ENCODE peak calls at places on chromosomes 3 and 15, in eight cellular contexts. J is heart left ventricle, Y is NCI-H345, O is KG1, C is NCI-H2171, T is left lung, H is activated gamma-delta T cell treated with Interleukin-2 at 50 U/mL for 16 hours, B is ELF-1. A is an unnamed sample.

GRCh38 chr15:68383161-68384074 is 48.5 kb downstream of the ITGA11 start:
- DNase-seq in O (no peak), C (peak), T (peak), Y (peak), J (peak), B (no peak), H (peak), A (peak)

GRCh38 chr3:111352585-111352984 is 189.4 kb upstream of the CD96 start:
- DNase-seq in H (no peak), T (no peak), C (no peak), O (no peak), B (no peak), Y (no peak), J (no peak), A (no peak)

GRCh38 chr3:25483456-25483855 is 55.4 kb downstream of the RARB start:
- DNase-seq in J (no peak), C (no peak), B (no peak), T (no peak), O (no peak), Y (no peak), H (no peak), A (no peak)

GRCh38 chr15:54304321-54304720 is 326.1 kb downstream of the UNC13C start:
- DNase-seq in Y (no peak), C (no peak), J (no peak), O (no peak), T (no peak), H (no peak), B (no peak), A (no peak)

GRCh38 chr15:96181873-96182301 is 148.6 kb upstream of the NR2F2 start:
- DNase-seq in B (no peak), O (no peak), T (peak), C (no peak), J (peak), H (no peak), Y (no peak), A (no peak)

GRCh38 chr3:58521002-58521670 is 15.9 kb downstream of the ACOX2 start:
- DNase-seq in J (no peak), H (no peak), Y (peak), C (no peak), B (peak), T (no peak), O (no peak), A (no peak)

GRCh38 chr3:124800511-124801374 is 70.5 kb downstream of the UMPS start:
- DNase-seq in T (no peak), C (no peak), Y (peak), B (no peak), O (no peak), H (no peak), J (peak), A (no peak)

GRCh38 chr3:42425736-42426407 is 15.5 kb upstream of the LYZL4 start:
- DNase-seq in H (no peak), Y (no peak), B (no peak), C (no peak), J (no peak), T (no peak), O (no peak), A (no peak)

GRCh38 chr3:23496165-23496564 is 293.0 kb downstream of the UBE2E2 start:
- DNase-seq in B (no peak), J (no peak), Y (no peak), O (no peak), T (no peak), H (no peak), C (no peak), A (no peak)

GRCh38 chr3:112738366-112738765 is 97.4 kb upstream of the CCDC80 start:
- DNase-seq in H (no peak), B (no peak), T (no peak), C (no peak), Y (no peak), J (no peak), O (no peak), A (no peak)

GRCh38 chr15:82312611-82313349 is 36.5 kb downstream of the GOLGA6L10 start:
- DNase-seq in B (no peak), H (no peak), J (no peak), T (no peak), C (peak), O (no peak), Y (no peak), A (no peak)

GRCh38 chr3:149397528-149397927 is 20.1 kb upstream of the TM4SF1 start:
- DNase-seq in O (no peak), J (no peak), T (no peak), B (no peak), Y (no peak), C (no peak), H (no peak), A (no peak)

GRCh38 chr3:198071602-198072285 is 111.7 kb downstream of the LMLN start:
- DNase-seq in T (no peak), J (no peak), H (peak), B (peak), Y (no peak), C (no peak), O (no peak), A (no peak)

GRCh38 chr3:185656321-185656840 is 70.3 kb downstream of the SENP2 start:
- DNase-seq in Y (no peak), C (no peak), J (peak), T (no peak), O (no peak), B (no peak), H (no peak), A (no peak)

GRCh38 chr15:66065325-66065724 is 188.2 kb downstream of the MEGF11 start:
- DNase-seq in J (no peak), C (no peak), B (no peak), H (no peak), T (no peak), Y (no peak), O (no peak), A (no peak)

GRCh38 chr3:191795196-191795595 is 334.2 kb downstream of the PYDC2 start:
- DNase-seq in C (no peak), O (no peak), H (no peak), B (no peak), J (no peak), Y (no peak), T (no peak), A (no peak)